ENCODE peak calls at places on chromosomes 1 and 21, in six cellular contexts. One of them, this sample, is unnamed.

GRCh38 chr1:4585216-4585615 is 69.2 kb upstream of the AJAP1 start:
- DNase-seq in GM06990: peak
- DNase-seq in tibial artery: no peak
- DNase-seq in BJ: no peak
- DNase-seq in fibroblast of pulmonary artery: no peak
- DNase-seq in NB4: peak
- DNase-seq in this sample: no peak

GRCh38 chr1:167412072-167412471 is 106.3 kb downstream of the CD247 start:
- DNase-seq in BJ: no peak
- DNase-seq in tibial artery: no peak
- DNase-seq in fibroblast of pulmonary artery: no peak
- DNase-seq in NB4: no peak
- DNase-seq in GM06990: no peak
- DNase-seq in this sample: no peak

GRCh38 chr21:36237441-36237840 is 80.8 kb downstream of the DOP1B start:
- DNase-seq in fibroblast of pulmonary artery: no peak
- DNase-seq in GM06990: no peak
- DNase-seq in BJ: no peak
- DNase-seq in tibial artery: no peak
- DNase-seq in NB4: no peak
- DNase-seq in this sample: no peak

GRCh38 chr1:172936088-172936487 is 114.7 kb downstream of the TNFSF18 start:
- DNase-seq in fibroblast of pulmonary artery: no peak
- DNase-seq in GM06990: no peak
- DNase-seq in tibial artery: no peak
- DNase-seq in BJ: no peak
- DNase-seq in NB4: no peak
- DNase-seq in this sample: no peak

GRCh38 chr1:110638062-110638461 is 31.9 kb upstream of the KCNA2 start:
- DNase-seq in NB4: no peak
- DNase-seq in tibial artery: no peak
- DNase-seq in BJ: no peak
- DNase-seq in fibroblast of pulmonary artery: no peak
- DNase-seq in GM06990: no peak
- DNase-seq in this sample: no peak

GRCh38 chr1:65948609-65949229 is 156.0 kb downstream of the PDE4B start:
- DNase-seq in NB4: peak
- DNase-seq in GM06990: no peak
- DNase-seq in fibroblast of pulmonary artery: peak
- DNase-seq in BJ: no peak
- DNase-seq in tibial artery: no peak
- DNase-seq in this sample: no peak

GRCh38 chr1:118933051-118933781 is 54.9 kb downstream of the TBX15 start:
- DNase-seq in GM06990: no peak
- DNase-seq in NB4: no peak
- DNase-seq in fibroblast of pulmonary artery: no peak
- DNase-seq in tibial artery: no peak
- DNase-seq in BJ: no peak
- DNase-seq in this sample: no peak

GRCh38 chr1:39491146-39491921 is at the start of gene BMP8A:
- DNase-seq in GM06990: peak
- DNase-seq in NB4: peak
- DNase-seq in fibroblast of pulmonary artery: peak
- DNase-seq in BJ: no peak
- DNase-seq in tibial artery: no peak
- DNase-seq in this sample: no peak

GRCh38 chr21:46077674-46078101 is 20.2 kb upstream of the COL6A2 start:
- DNase-seq in fibroblast of pulmonary artery: no peak
- DNase-seq in GM06990: no peak
- DNase-seq in NB4: no peak
- DNase-seq in tibial artery: no peak
- DNase-seq in BJ: no peak
- DNase-seq in this sample: peak

GRCh38 chr1:17588048-17588781 is 48.7 kb downstream of the ARHGEF10L start:
- DNase-seq in tibial artery: peak
- DNase-seq in GM06990: no peak
- DNase-seq in fibroblast of pulmonary artery: peak
- DNase-seq in BJ: peak
- DNase-seq in NB4: peak
- DNase-seq in this sample: no peak

GRCh38 chr1:207073906-207074820 is 14.5 kb upstream of the C4BPB start:
- DNase-seq in fibroblast of pulmonary artery: no peak
- DNase-seq in NB4: no peak
- DNase-seq in BJ: no peak
- DNase-seq in GM06990: no peak
- DNase-seq in tibial artery: no peak
- DNase-seq in this sample: no peak

GRCh38 chr1:23611601-23612327 is 52.5 kb upstream of the ID3 start:
- DNase-seq in fibroblast of pulmonary artery: no peak
- DNase-seq in tibial artery: no peak
- DNase-seq in NB4: no peak
- DNase-seq in GM06990: peak
- DNase-seq in BJ: no peak
- DNase-seq in this sample: no peak

GRCh38 chr1:153957744-153958110 is 685 bp downstream of the CRTC2 start:
- DNase-seq in GM06990: no peak
- DNase-seq in fibroblast of pulmonary artery: no peak
- DNase-seq in NB4: peak
- DNase-seq in tibial artery: no peak
- DNase-seq in BJ: no peak
- DNase-seq in this sample: no peak

GRCh38 chr1:26692793-26693490 is 2.9 kb upstream of the ARID1A start:
- DNase-seq in fibroblast of pulmonary artery: peak
- DNase-seq in BJ: peak
- DNase-seq in GM06990: peak
- DNase-seq in tibial artery: peak
- DNase-seq in NB4: peak
- DNase-seq in this sample: peak

GRCh38 chr1:206590025-206590834 is 22.0 kb downstream of the EIF2D start:
- DNase-seq in GM06990: no peak
- DNase-seq in BJ: peak
- DNase-seq in NB4: peak
- DNase-seq in tibial artery: no peak
- DNase-seq in fibroblast of pulmonary artery: peak
- DNase-seq in this sample: no peak

GRCh38 chr1:109895720-109896504 is 14.7 kb upstream of the CSF1 start:
- DNase-seq in fibroblast of pulmonary artery: peak
- DNase-seq in NB4: peak
- DNase-seq in tibial artery: peak
- DNase-seq in BJ: no peak
- DNase-seq in GM06990: no peak
- DNase-seq in this sample: no peak

GRCh38 chr1:230901711-230902110 is 33.4 kb upstream of the C1orf198 start:
- DNase-seq in BJ: no peak
- DNase-seq in NB4: no peak
- DNase-seq in GM06990: no peak
- DNase-seq in fibroblast of pulmonary artery: no peak
- DNase-seq in tibial artery: no peak
- DNase-seq in this sample: no peak

GRCh38 chr1:237287876-237288517 is 246.0 kb downstream of the RYR2 start:
- DNase-seq in tibial artery: no peak
- DNase-seq in GM06990: no peak
- DNase-seq in fibroblast of pulmonary artery: no peak
- DNase-seq in NB4: no peak
- DNase-seq in BJ: no peak
- DNase-seq in this sample: no peak

GRCh38 chr1:190679444-190679843 is 201.8 kb upstream of the BRINP3 start:
- DNase-seq in fibroblast of pulmonary artery: peak
- DNase-seq in tibial artery: no peak
- DNase-seq in NB4: no peak
- DNase-seq in BJ: no peak
- DNase-seq in GM06990: no peak
- DNase-seq in this sample: no peak

GRCh38 chr21:42195378-42196031 is 23.4 kb upstream of the ABCG1 start:
- DNase-seq in fibroblast of pulmonary artery: peak
- DNase-seq in BJ: no peak
- DNase-seq in tibial artery: peak
- DNase-seq in GM06990: no peak
- DNase-seq in NB4: peak
- DNase-seq in this sample: peak

GRCh38 chr21:45523411-45524101 is 18.7 kb downstream of the SLC19A1 start:
- DNase-seq in BJ: no peak
- DNase-seq in GM06990: no peak
- DNase-seq in tibial artery: no peak
- DNase-seq in NB4: no peak
- DNase-seq in fibroblast of pulmonary artery: no peak
- DNase-seq in this sample: no peak

GRCh38 chr21:42461881-42462877 is 33.8 kb downstream of the RSPH1 start:
- DNase-seq in BJ: no peak
- DNase-seq in GM06990: no peak
- DNase-seq in tibial artery: no peak
- DNase-seq in NB4: peak
- DNase-seq in fibroblast of pulmonary artery: no peak
- DNase-seq in this sample: no peak

GRCh38 chr1:176998396-176998795 is 166.1 kb downstream of the ASTN1 start:
- DNase-seq in GM06990: no peak
- DNase-seq in NB4: peak
- DNase-seq in tibial artery: no peak
- DNase-seq in BJ: no peak
- DNase-seq in fibroblast of pulmonary artery: no peak
- DNase-seq in this sample: peak

GRCh38 chr1:247561711-247562110 is 12.8 kb downstream of the GCSAML start:
- DNase-seq in GM06990: no peak
- DNase-seq in fibroblast of pulmonary artery: no peak
- DNase-seq in tibial artery: no peak
- DNase-seq in BJ: no peak
- DNase-seq in NB4: no peak
- DNase-seq in this sample: no peak

GRCh38 chr1:228725178-228725577 is 10.1 kb upstream of the RHOU start:
- DNase-seq in GM06990: no peak
- DNase-seq in BJ: no peak
- DNase-seq in tibial artery: no peak
- DNase-seq in fibroblast of pulmonary artery: no peak
- DNase-seq in NB4: no peak
- DNase-seq in this sample: peak

GRCh38 chr1:201782353-201782752 is 46.6 kb upstream of the IPO9 start:
- DNase-seq in BJ: no peak
- DNase-seq in GM06990: no peak
- DNase-seq in tibial artery: no peak
- DNase-seq in NB4: no peak
- DNase-seq in fibroblast of pulmonary artery: no peak
- DNase-seq in this sample: no peak

GRCh38 chr1:33021567-33022431 is 14.9 kb downstream of the AK2 start:
- DNase-seq in fibroblast of pulmonary artery: no peak
- DNase-seq in GM06990: no peak
- DNase-seq in BJ: no peak
- DNase-seq in NB4: no peak
- DNase-seq in tibial artery: no peak
- DNase-seq in this sample: no peak
- H3K4me3 ChIP-seq in fibroblast of pulmonary artery: no peak
- H3K4me3 ChIP-seq in GM06990: no peak
- H3K4me3 ChIP-seq in BJ: no peak
- H3K4me3 ChIP-seq in NB4: no peak
- H3K4me3 ChIP-seq in tibial artery: no peak
- H3K4me3 ChIP-seq in this sample: no peak

DNA sequence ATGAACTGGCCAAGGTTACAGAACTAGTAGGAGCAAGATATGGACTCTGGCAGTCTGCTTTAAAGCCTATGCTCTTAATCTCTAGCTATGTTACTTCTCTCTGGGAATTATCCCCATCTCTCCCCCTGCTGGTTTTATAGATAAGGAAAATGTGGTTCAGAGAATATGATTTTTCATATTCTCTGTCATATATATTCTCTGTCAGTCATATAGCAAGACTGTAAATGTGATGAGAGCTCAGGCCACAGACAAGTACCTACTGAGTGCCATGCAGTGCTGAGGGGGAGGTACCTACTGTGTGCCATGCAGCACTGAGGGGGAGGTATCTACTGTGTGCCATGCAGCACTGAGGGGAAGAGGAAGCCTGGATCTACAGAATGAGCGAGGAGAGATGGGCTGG is 220.3 kb upstream of the FGGY start:
- DNase-seq in GM06990: no peak
- DNase-seq in fibroblast of pulmonary artery: no peak
- DNase-seq in BJ: no peak
- DNase-seq in NB4: peak
- DNase-seq in tibial artery: no peak
- DNase-seq in this sample: no peak
- TF ChIP-seq CTCF in GM06990: no peak
- TF ChIP-seq CTCF in fibroblast of pulmonary artery: peak
- TF ChIP-seq CTCF in BJ: peak
- TF ChIP-seq CTCF in NB4: no peak
- TF ChIP-seq CTCF in tibial artery: peak
- TF ChIP-seq CTCF in this sample: peak

DNA sequence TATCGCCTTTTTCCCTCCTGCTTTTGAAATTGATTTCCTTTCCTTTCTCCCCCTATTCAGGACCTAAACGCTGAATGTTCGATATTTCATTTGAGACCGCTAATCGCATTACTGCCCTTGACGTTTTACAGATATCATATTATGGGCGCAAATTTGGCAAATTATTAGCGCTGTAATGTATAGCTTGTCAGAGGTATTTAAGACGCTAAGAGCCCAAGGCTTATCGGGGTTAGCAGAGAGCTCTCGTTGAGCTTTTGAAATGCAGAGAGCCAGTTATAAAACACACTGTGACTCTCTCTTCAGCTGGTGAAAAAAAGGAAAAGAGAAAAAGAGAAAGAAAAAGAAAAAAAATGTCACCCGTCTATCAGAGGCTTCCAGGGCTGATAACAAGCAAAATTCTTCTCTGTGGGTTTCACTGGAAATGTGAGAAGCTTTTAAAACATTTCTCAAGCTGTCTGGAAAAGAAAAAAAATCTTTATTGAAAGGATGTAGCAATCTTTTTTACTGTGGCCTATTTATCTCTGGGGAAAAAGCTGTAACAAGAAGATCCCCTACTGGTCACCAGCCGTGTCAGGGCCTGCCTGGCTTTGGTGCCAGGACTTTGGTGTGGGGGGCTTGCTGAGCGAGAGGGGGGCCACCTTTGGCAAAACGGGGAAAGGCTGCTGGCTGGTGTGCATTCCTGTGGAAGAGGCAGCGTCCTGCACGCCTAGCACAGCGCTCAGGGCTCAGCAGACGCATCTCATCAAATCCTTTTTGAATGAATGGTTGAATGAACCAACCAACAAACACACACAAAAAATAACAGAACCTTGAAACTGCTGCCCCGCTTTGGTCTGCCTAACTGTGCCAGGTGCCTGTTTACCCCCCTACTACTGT is 119.8 kb downstream of the RNF220 start:
- DNase-seq in GM06990: no peak
- DNase-seq in BJ: no peak
- DNase-seq in NB4: no peak
- DNase-seq in tibial artery: no peak
- DNase-seq in fibroblast of pulmonary artery: no peak
- DNase-seq in this sample: no peak
- H3K4me3 ChIP-seq in GM06990: no peak
- H3K4me3 ChIP-seq in BJ: no peak
- H3K4me3 ChIP-seq in NB4: no peak
- H3K4me3 ChIP-seq in tibial artery: no peak
- H3K4me3 ChIP-seq in fibroblast of pulmonary artery: no peak
- H3K4me3 ChIP-seq in this sample: no peak

GRCh38 chr1:64861611-64862010 is 104.7 kb downstream of the JAK1 start:
- DNase-seq in tibial artery: no peak
- DNase-seq in NB4: no peak
- DNase-seq in GM06990: no peak
- DNase-seq in fibroblast of pulmonary artery: peak
- DNase-seq in BJ: no peak
- DNase-seq in this sample: no peak
- TF ChIP-seq CTCF in tibial artery: no peak
- TF ChIP-seq CTCF in NB4: no peak
- TF ChIP-seq CTCF in GM06990: peak
- TF ChIP-seq CTCF in fibroblast of pulmonary artery: peak
- TF ChIP-seq CTCF in BJ: peak
- TF ChIP-seq CTCF in this sample: peak